ENCODE peak calls at places on chromosomes 11 and 22, in eight cellular contexts. V, P, M, O, L, G, J and Q are unnamed samples.

GRCh38 chr11:16124390-16124789 is 232.0 kb downstream of the SOX6 start:
- DNase-seq in V (no peak), P (no peak), M (no peak), O (no peak), L (no peak), G (no peak), J (no peak), Q (no peak)

GRCh38 chr22:35972559-35972958 is 56.1 kb downstream of the RBFOX2 start:
- DNase-seq in V (no peak), P (no peak), M (no peak), O (no peak), L (no peak), G (no peak), J (peak), Q (no peak)

GRCh38 chr11:128522943-128523518 is 64.3 kb downstream of the ETS1 start:
- DNase-seq in V (no peak), P (no peak), M (no peak), O (no peak), L (no peak), G (no peak), J (peak), Q (no peak)

GRCh38 chr11:33320814-33321330 is 63.7 kb downstream of the HIPK3 start:
- DNase-seq in V (no peak), P (no peak), M (no peak), O (no peak), L (no peak), G (no peak), J (no peak), Q (no peak)

GRCh38 chr11:65545853-65546216 is 12.3 kb downstream of the LTBP3 start:
- DNase-seq in V (no peak), P (no peak), M (no peak), O (no peak), L (no peak), G (no peak), J (no peak), Q (no peak)

GRCh38 chr11:88103337-88104206 is 71.7 kb downstream of the RAB38 start:
- DNase-seq in V (peak), P (peak), M (peak), O (no peak), L (no peak), G (no peak), J (peak), Q (peak)

GRCh38 chr11:119685073-119685746 is 43.8 kb downstream of the NECTIN1 start:
- DNase-seq in V (no peak), P (no peak), M (no peak), O (no peak), L (no peak), G (no peak), J (no peak), Q (no peak)

GRCh38 chr22:43897751-43898261 is 6.0 kb upstream of the PNPLA5 start:
- DNase-seq in V (peak), P (no peak), M (no peak), O (no peak), L (no peak), G (no peak), J (peak), Q (no peak)

GRCh38 chr22:41050873-41051272 is 41.5 kb upstream of the EP300 start:
- DNase-seq in V (no peak), P (no peak), M (no peak), O (no peak), L (no peak), G (no peak), J (peak), Q (no peak)

GRCh38 chr11:80214413-80214812 is 773.6 kb upstream of the TENM4 start:
- DNase-seq in V (peak), P (no peak), M (no peak), O (no peak), L (no peak), G (no peak), J (no peak), Q (no peak)

GRCh38 chr11:35918716-35919115 is 25.1 kb upstream of the LDLRAD3 start:
- DNase-seq in V (no peak), P (no peak), M (no peak), O (no peak), L (no peak), G (no peak), J (no peak), Q (no peak)

GRCh38 chr11:124039557-124039956 is 1.6 kb downstream of the OR10G7 start:
- DNase-seq in V (no peak), P (no peak), M (no peak), O (no peak), L (no peak), G (no peak), J (no peak), Q (no peak)

GRCh38 chr22:45179276-45180049 is 15.7 kb downstream of the NUP50 start:
- DNase-seq in V (no peak), P (no peak), M (no peak), O (no peak), L (no peak), G (no peak), J (no peak), Q (no peak)

GRCh38 chr22:48753752-48754517 is 1073.7 kb downstream of the BRD1 start:
- DNase-seq in V (no peak), P (no peak), M (no peak), O (no peak), L (peak), G (no peak), J (no peak), Q (no peak)

GRCh38 chr22:29028468-29028867 is 33.2 kb downstream of the C22orf31 start:
- DNase-seq in V (no peak), P (no peak), M (no peak), O (no peak), L (no peak), G (no peak), J (peak), Q (no peak)

GRCh38 chr11:69293087-69293486 is 868 bp upstream of the MYEOV start:
- DNase-seq in V (no peak), P (no peak), M (no peak), O (no peak), L (no peak), G (no peak), J (peak), Q (no peak)

GRCh38 chr11:88288560-88288959 is 49.0 kb downstream of the CTSC start:
- DNase-seq in V (peak), P (no peak), M (no peak), O (no peak), L (no peak), G (no peak), J (no peak), Q (no peak)

GRCh38 chr11:77502501-77502900 is 28.6 kb upstream of the PAK1 start:
- DNase-seq in V (no peak), P (no peak), M (no peak), O (no peak), L (no peak), G (no peak), J (no peak), Q (no peak)

GRCh38 chr11:120337896-120338840 is 2.0 kb downstream of the ARHGEF12 start:
- DNase-seq in V (peak), P (no peak), M (no peak), O (no peak), L (no peak), G (no peak), J (peak), Q (no peak)

GRCh38 chr11:108891909-108892511 is 227.1 kb downstream of the DDX10 start:
- DNase-seq in V (no peak), P (no peak), M (no peak), O (no peak), L (no peak), G (no peak), J (no peak), Q (no peak)

GRCh38 chr11:32090774-32091370 is at the start of gene RCN1:
- DNase-seq in V (peak), P (peak), M (no peak), O (peak), L (peak), G (peak), J (peak), Q (no peak)

GRCh38 chr11:130407978-130408377 is 20.4 kb downstream of the ADAMTS8 start:
- DNase-seq in V (peak), P (no peak), M (peak), O (peak), L (no peak), G (peak), J (peak), Q (no peak)

GRCh38 chr11:31968774-31969433 is 122.0 kb upstream of the RCN1 start:
- DNase-seq in V (peak), P (no peak), M (peak), O (no peak), L (no peak), G (no peak), J (peak), Q (no peak)

GRCh38 chr22:49372530-49373288 is 455.0 kb downstream of the BRD1 start:
- DNase-seq in V (no peak), P (peak), M (no peak), O (no peak), L (peak), G (no peak), J (no peak), Q (no peak)

GRCh38 chr11:130118165-130118564 is 41.4 kb upstream of the ST14 start:
- DNase-seq in V (no peak), P (no peak), M (no peak), O (no peak), L (no peak), G (no peak), J (no peak), Q (no peak)

GRCh38 chr11:22491826-22492225 is 133.8 kb downstream of the FANCF start:
- DNase-seq in V (no peak), P (no peak), M (no peak), O (no peak), L (no peak), G (no peak), J (peak), Q (peak)

GRCh38 chr22:24402460-24403192 is 24.8 kb upstream of the ADORA2A start:
- DNase-seq in V (peak), P (peak), M (peak), O (peak), L (peak), G (peak), J (peak), Q (peak)

GRCh38 chr11:115626414-115626813 is 122.2 kb upstream of the CADM1 start:
- DNase-seq in V (no peak), P (no peak), M (no peak), O (no peak), L (no peak), G (no peak), J (no peak), Q (no peak)

GRCh38 chr11:29320196-29320595 is 696.6 kb downstream of the KCNA4 start:
- DNase-seq in V (no peak), P (no peak), M (no peak), O (no peak), L (no peak), G (no peak), J (peak), Q (no peak)

GRCh38 chr22:41873391-41873790 is 40.5 kb downstream of the SREBF2 start:
- DNase-seq in V (no peak), P (no peak), M (no peak), O (no peak), L (no peak), G (no peak), J (no peak), Q (no peak)

GRCh38 chr11:113689711-113690618 is 16.1 kb downstream of the TMPRSS5 start:
- DNase-seq in V (no peak), P (no peak), M (no peak), O (no peak), L (no peak), G (no peak), J (no peak), Q (no peak)

GRCh38 chr11:17572359-17572690 is 25.3 kb downstream of the OTOG start:
- DNase-seq in V (no peak), P (no peak), M (no peak), O (no peak), L (peak), G (no peak), J (no peak), Q (no peak)

GRCh38 chr22:18033204-18033998 is 9.0 kb upstream of the MICAL3 start:
- DNase-seq in V (no peak), P (no peak), M (no peak), O (no peak), L (no peak), G (no peak), J (peak), Q (no peak)

DNA sequence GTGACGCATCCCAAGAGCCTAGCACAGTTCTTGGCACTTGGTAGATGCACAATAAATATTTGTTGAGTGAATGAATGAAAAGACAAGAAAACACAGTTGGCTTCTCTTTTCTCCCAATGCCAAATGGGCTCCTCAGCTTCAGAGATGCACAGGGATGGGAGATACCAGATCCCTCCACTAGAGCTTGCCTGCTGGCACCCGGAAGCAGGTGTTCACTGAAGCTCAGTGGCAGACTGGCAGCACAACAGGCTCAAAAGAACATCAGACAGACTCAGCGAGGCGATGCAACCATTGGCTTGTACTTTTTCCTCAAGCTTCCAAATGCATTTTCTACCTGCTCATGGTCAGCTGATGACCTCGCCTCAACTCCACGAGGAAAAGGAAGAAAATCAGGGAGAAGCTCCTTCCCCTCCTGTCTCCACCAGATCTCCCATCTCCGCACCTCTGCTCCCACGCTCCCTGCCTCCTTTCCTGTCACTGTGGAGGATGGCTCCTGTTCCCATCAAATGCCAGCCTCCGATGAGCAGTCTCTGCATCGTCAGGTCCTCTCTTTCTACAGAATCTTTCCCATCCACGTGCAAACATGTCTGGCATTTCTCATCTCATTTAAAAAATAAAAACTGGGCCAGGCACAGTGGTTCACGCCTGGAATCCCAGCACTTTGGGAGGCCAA is 5.8 kb downstream of the RAPSN start:
- DNase-seq in V (no peak), P (peak), M (no peak), O (no peak), L (no peak), G (no peak), J (no peak), Q (no peak)
- H3K4me3 ChIP-seq in V (no peak), P (no peak), M (no peak), O (no peak), L (no peak), G (no peak), J (no peak), Q (no peak)

GRCh38 chr11:57124912-57125311 is 56.8 kb upstream of the LRRC55 start:
- DNase-seq in V (no peak), P (no peak), M (no peak), O (no peak), L (no peak), G (no peak), J (no peak), Q (no peak)

GRCh38 chr11:57124460-57124859 is 57.3 kb upstream of the LRRC55 start:
- DNase-seq in V (no peak), P (no peak), M (no peak), O (no peak), L (no peak), G (no peak), J (no peak), Q (no peak)

GRCh38 chr11:57123590-57123989 is 58.2 kb upstream of the LRRC55 start:
- DNase-seq in V (no peak), P (no peak), M (no peak), O (no peak), L (no peak), G (no peak), J (no peak), Q (no peak)

GRCh38 chr11:57126766-57127400 is 54.9 kb upstream of the LRRC55 start:
- DNase-seq in V (peak), P (no peak), M (no peak), O (no peak), L (no peak), G (no peak), J (no peak), Q (no peak)

DNA sequence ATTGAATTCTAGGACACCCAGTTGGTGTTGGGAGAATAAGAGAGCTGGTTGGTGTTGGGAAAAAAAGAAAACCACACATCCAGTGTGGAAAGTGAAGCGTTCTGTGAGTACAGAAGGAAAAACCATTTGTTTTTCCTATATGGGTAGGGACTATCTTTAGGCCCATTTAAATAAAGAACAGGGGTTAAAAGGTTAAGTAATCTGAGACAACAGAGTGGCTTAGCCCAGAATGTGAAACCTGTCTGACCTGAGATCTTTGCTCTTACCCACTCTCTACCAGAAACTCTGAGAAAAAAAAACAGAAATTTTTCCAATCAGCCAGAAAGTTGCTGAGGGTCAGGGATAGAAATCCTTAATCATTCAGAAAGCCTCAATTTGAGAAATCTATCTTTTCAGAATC is 59.8 kb upstream of the LRRC55 start:
- DNase-seq in V (no peak), P (no peak), M (no peak), O (no peak), L (no peak), G (no peak), J (no peak), Q (no peak)
- TF ChIP-seq CTCF in V (no peak), P (no peak), M (no peak), O (no peak), L (no peak), G (no peak), J (no peak), Q (no peak)

GRCh38 chr22:38503021-38503420 is 3.1 kb downstream of the DDX17 start:
- DNase-seq in V (no peak), P (no peak), M (no peak), O (no peak), L (no peak), G (no peak), J (no peak), Q (no peak)
- H3K4me3 ChIP-seq in V (peak), P (peak), M (peak), O (peak), L (peak), G (peak), J (peak), Q (peak)

GRCh38 chr11:23573430-23573829 is 713.2 kb upstream of the CCDC179 start:
- DNase-seq in V (no peak), P (no peak), M (peak), O (no peak), L (no peak), G (no peak), J (peak), Q (no peak)

GRCh38 chr11:23569134-23569533 is 708.9 kb upstream of the CCDC179 start:
- DNase-seq in V (no peak), P (no peak), M (no peak), O (no peak), L (no peak), G (no peak), J (no peak), Q (no peak)

GRCh38 chr11:23570828-23571227 is 710.6 kb upstream of the CCDC179 start:
- DNase-seq in V (no peak), P (no peak), M (peak), O (no peak), L (no peak), G (no peak), J (peak), Q (no peak)

GRCh38 chr11:23574149-23574548 is 713.9 kb upstream of the CCDC179 start:
- DNase-seq in V (no peak), P (no peak), M (no peak), O (no peak), L (no peak), G (no peak), J (no peak), Q (no peak)

DNA sequence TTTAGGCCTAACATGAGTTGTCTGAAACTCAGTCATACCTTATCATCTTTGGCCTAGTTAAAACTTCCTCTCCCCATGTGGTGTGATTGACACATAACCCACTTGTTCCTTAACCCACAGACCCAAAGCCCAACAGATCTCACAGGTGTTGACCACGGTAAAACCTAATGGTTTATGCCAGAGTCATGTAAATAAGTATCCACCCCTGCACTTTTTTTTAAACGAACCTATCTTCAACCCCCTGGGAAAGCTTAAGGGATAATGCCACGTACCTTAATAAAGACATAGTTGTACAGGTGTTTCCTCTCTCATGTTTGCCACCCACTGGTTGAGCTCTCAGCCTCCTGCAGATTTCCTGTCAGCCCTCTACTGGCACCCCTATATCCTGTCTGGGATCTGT is 709.3 kb upstream of the CCDC179 start:
- DNase-seq in V (no peak), P (no peak), M (no peak), O (no peak), L (no peak), G (no peak), J (no peak), Q (no peak)
- TF ChIP-seq CTCF in V (no peak), P (no peak), M (no peak), O (no peak), L (no peak), G (no peak), J (no peak), Q (no peak)

GRCh38 chr22:38257170-38257569 is 15.6 kb downstream of the TMEM184B start:
- DNase-seq in V (no peak), P (no peak), M (peak), O (no peak), L (no peak), G (no peak), J (peak), Q (no peak)
- H3K4me3 ChIP-seq in V (no peak), P (no peak), M (peak), O (peak), L (peak), G (peak), J (peak), Q (no peak)

GRCh38 chr22:30490399-30490798 is 15.1 kb downstream of the SEC14L4 start:
- DNase-seq in V (no peak), P (no peak), M (no peak), O (no peak), L (no peak), G (no peak), J (peak), Q (no peak)
- TF ChIP-seq CTCF in V (no peak), P (no peak), M (no peak), O (no peak), L (no peak), G (no peak), J (no peak), Q (no peak)

DNA sequence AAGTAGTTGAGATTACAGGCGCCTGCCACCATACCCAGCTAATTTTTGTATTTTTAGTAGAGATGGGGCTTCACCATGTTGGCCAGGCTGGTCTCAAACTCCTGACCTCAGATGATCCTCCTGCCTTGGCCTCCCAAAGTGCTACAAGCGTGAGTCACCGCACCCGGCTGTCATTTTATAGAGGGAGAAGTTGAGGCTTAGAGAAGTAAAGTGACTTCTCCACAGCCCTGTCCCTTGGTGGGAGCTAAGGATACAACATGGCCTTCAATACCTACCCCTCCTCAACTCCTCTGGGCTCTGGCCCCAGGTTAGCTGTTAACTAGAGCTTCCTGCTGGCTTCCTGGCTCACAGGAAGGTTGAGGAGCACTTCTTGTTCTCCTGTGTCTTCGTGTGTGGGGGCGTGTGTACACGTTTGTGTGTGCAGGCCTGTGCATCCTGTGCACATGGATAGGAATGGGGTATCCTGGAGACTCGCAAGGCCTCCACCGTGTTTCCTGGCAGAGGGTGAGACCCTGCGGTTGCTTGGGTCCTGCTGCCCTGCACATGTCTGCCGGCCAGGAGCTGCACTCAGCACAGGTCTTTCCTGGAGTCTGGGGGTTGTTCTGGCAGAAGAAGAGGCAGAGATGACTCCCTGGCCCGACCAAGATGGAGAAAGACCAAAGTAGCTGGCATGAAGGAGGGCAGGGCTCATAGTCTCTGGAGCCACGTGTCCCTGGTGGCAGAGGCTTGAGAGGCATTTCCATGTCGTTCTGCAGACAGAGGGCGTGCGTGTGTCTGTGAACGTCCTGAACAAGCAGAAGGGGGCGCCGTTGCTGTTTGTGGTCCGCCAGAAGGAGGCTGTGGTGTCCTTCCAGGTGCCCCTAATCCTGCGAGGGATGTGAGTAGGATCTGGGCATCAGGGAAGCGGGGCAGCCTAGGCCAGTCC is 2.4 kb downstream of the SIDT2 start:
- DNase-seq in V (peak), P (peak), M (no peak), O (peak), L (peak), G (no peak), J (peak), Q (no peak)
- H3K4me3 ChIP-seq in V (no peak), P (no peak), M (no peak), O (peak), L (peak), G (peak), J (no peak), Q (no peak)